ENCODE peak calls at places on chromosomes 3 and 15, in nine cellular contexts. H is gastrocnemius medialis, T is upper lobe of right lung, X is left lung, U is MM.1S, M is OCI-LY7, J is left ventricle myocardium inferior, L is PC-3, E is lower lobe of right lung. C is an unnamed sample.

GRCh38 chr3:113560845-113561623 is 28.7 kb downstream of the SIDT1 start:
- DNase-seq in H (no peak), T (no peak), X (no peak), U (no peak), M (no peak), J (no peak), L (peak), E (no peak), C (no peak)

GRCh38 chr15:41559489-41560177 is 621 bp downstream of the TYRO3 start:
- DNase-seq in H (no peak), T (no peak), X (no peak), U (no peak), M (no peak), J (no peak), L (peak), E (no peak), C (peak)

GRCh38 chr3:170178631-170179030 is 2.9 kb downstream of the PHC3 start:
- DNase-seq in H (no peak), T (no peak), X (no peak), U (peak), M (peak), J (no peak), L (no peak), E (no peak), C (no peak)

GRCh38 chr3:50657407-50657806 is 17.3 kb upstream of the DOCK3 start:
- DNase-seq in H (no peak), T (peak), X (peak), U (no peak), M (no peak), J (no peak), L (no peak), E (no peak), C (peak)

GRCh38 chr15:88385078-88385700 is 82.0 kb downstream of the MRPL46 start:
- DNase-seq in H (no peak), T (no peak), X (no peak), U (no peak), M (no peak), J (no peak), L (peak), E (no peak), C (no peak)

GRCh38 chr3:61927332-61927731 is 366.0 kb downstream of the PTPRG start:
- DNase-seq in H (peak), T (no peak), X (peak), U (no peak), M (no peak), J (peak), L (no peak), E (no peak), C (no peak)

GRCh38 chr3:9914011-9914410 is 2.9 kb upstream of the IL17RC start:
- DNase-seq in H (no peak), T (no peak), X (no peak), U (no peak), M (no peak), J (no peak), L (peak), E (no peak), C (no peak)

GRCh38 chr15:40878785-40879184 is 4.8 kb upstream of the RHOV start:
- DNase-seq in H (no peak), T (no peak), X (no peak), U (peak), M (no peak), J (no peak), L (peak), E (no peak), C (no peak)

GRCh38 chr3:194900886-194901522 is 215.3 kb downstream of the FAM43A start:
- DNase-seq in H (no peak), T (no peak), X (no peak), U (no peak), M (no peak), J (no peak), L (no peak), E (no peak), C (no peak)

GRCh38 chr3:127002195-127003174 is 19.6 kb downstream of the PLXNA1 start:
- DNase-seq in H (peak), T (peak), X (peak), U (no peak), M (peak), J (peak), L (no peak), E (peak), C (peak)

GRCh38 chr3:24765399-24765798 is 270.7 kb upstream of the THRB start:
- DNase-seq in H (no peak), T (no peak), X (no peak), U (no peak), M (no peak), J (no peak), L (no peak), E (no peak), C (no peak)

GRCh38 chr3:159620873-159621272 is 367.8 kb upstream of the IL12A start:
- DNase-seq in H (no peak), T (no peak), X (no peak), U (no peak), M (no peak), J (no peak), L (peak), E (no peak), C (no peak)

GRCh38 chr15:42994546-42994945 is 74.0 kb upstream of the TTBK2 start:
- DNase-seq in H (no peak), T (no peak), X (no peak), U (no peak), M (no peak), J (no peak), L (peak), E (no peak), C (no peak)

GRCh38 chr15:75727851-75728715 is 15.4 kb upstream of the CSPG4 start:
- DNase-seq in H (peak), T (peak), X (no peak), U (peak), M (peak), J (peak), L (peak), E (peak), C (peak)

GRCh38 chr3:136653628-136654027 is 98.5 kb downstream of the STAG1 start:
- DNase-seq in H (no peak), T (no peak), X (no peak), U (no peak), M (no peak), J (no peak), L (no peak), E (no peak), C (no peak)

GRCh38 chr3:178901204-178901603 is 170.4 kb downstream of the ZMAT3 start:
- DNase-seq in H (no peak), T (no peak), X (no peak), U (no peak), M (no peak), J (no peak), L (no peak), E (no peak), C (no peak)

GRCh38 chr3:71109241-71109976 is 474.1 kb downstream of the FOXP1 start:
- DNase-seq in H (no peak), T (no peak), X (no peak), U (no peak), M (no peak), J (no peak), L (peak), E (no peak), C (no peak)

GRCh38 chr15:79610021-79610420 is 177.9 kb downstream of the MINAR1 start:
- DNase-seq in H (no peak), T (no peak), X (no peak), U (no peak), M (no peak), J (no peak), L (no peak), E (no peak), C (no peak)

GRCh38 chr3:107953707-107954106 is 137.1 kb downstream of the CD47 start:
- DNase-seq in H (no peak), T (no peak), X (no peak), U (peak), M (no peak), J (no peak), L (no peak), E (no peak), C (no peak)

GRCh38 chr3:38115645-38116427 is 21.1 kb downstream of the ACAA1 start:
- DNase-seq in H (no peak), T (no peak), X (peak), U (no peak), M (no peak), J (no peak), L (no peak), E (no peak), C (no peak)

GRCh38 chr3:109117939-109118338 is at the start of gene MORC1:
- DNase-seq in H (no peak), T (no peak), X (no peak), U (no peak), M (no peak), J (no peak), L (no peak), E (no peak), C (no peak)

GRCh38 chr3:136818851-136819783 is at the start of gene SLC35G2:
- DNase-seq in H (no peak), T (peak), X (peak), U (no peak), M (peak), J (peak), L (peak), E (peak), C (peak)

GRCh38 chr15:83571820-83572707 is 81.9 kb upstream of the ADAMTSL3 start:
- DNase-seq in H (no peak), T (no peak), X (no peak), U (peak), M (peak), J (no peak), L (peak), E (no peak), C (no peak)

GRCh38 chr3:38542401-38543298 is 46.5 kb downstream of the EXOG start:
- DNase-seq in H (peak), T (no peak), X (no peak), U (no peak), M (no peak), J (no peak), L (peak), E (no peak), C (peak)

GRCh38 chr15:100528833-100529428 is at the start of gene CERS3:
- DNase-seq in H (no peak), T (no peak), X (no peak), U (no peak), M (no peak), J (no peak), L (no peak), E (no peak), C (no peak)

GRCh38 chr15:70140543-70141375 is 43.0 kb upstream of the TLE3 start:
- DNase-seq in H (no peak), T (peak), X (peak), U (peak), M (no peak), J (no peak), L (no peak), E (peak), C (no peak)

GRCh38 chr3:171327441-171328174 is 132.6 kb downstream of the TNIK start:
- DNase-seq in H (no peak), T (no peak), X (no peak), U (no peak), M (no peak), J (no peak), L (peak), E (no peak), C (no peak)

GRCh38 chr3:5162102-5162501 is 25.4 kb upstream of the EDEM1 start:
- DNase-seq in H (no peak), T (no peak), X (no peak), U (no peak), M (no peak), J (no peak), L (peak), E (no peak), C (no peak)

GRCh38 chr15:53962646-53963561 is 15.3 kb upstream of the UNC13C start:
- DNase-seq in H (no peak), T (no peak), X (no peak), U (peak), M (peak), J (no peak), L (peak), E (peak), C (no peak)

GRCh38 chr15:67185621-67186225 is 68.7 kb downstream of the AAGAB start:
- DNase-seq in H (peak), T (no peak), X (no peak), U (peak), M (no peak), J (no peak), L (no peak), E (no peak), C (no peak)

GRCh38 chr3:117252651-117253050 is 543.1 kb downstream of the TUSC7 start:
- DNase-seq in H (no peak), T (no peak), X (no peak), U (no peak), M (no peak), J (no peak), L (no peak), E (no peak), C (no peak)

GRCh38 chr3:22361465-22361864 is 610.5 kb upstream of the ZNF385D start:
- DNase-seq in H (no peak), T (no peak), X (no peak), U (no peak), M (no peak), J (no peak), L (no peak), E (no peak), C (no peak)
- H3K4me3 ChIP-seq in H (no peak), T (no peak), X (no peak), U (no peak), M (no peak), J (no peak), L (no peak), E (no peak), C (no peak)

GRCh38 chr3:131167867-131168266 is 141.2 kb downstream of the NEK11 start:
- DNase-seq in H (no peak), T (no peak), X (no peak), U (no peak), M (no peak), J (no peak), L (no peak), E (no peak), C (no peak)

GRCh38 chr3:131174752-131175151 is 148.1 kb downstream of the NEK11 start:
- DNase-seq in H (no peak), T (no peak), X (no peak), U (peak), M (peak), J (no peak), L (peak), E (no peak), C (no peak)

DNA sequence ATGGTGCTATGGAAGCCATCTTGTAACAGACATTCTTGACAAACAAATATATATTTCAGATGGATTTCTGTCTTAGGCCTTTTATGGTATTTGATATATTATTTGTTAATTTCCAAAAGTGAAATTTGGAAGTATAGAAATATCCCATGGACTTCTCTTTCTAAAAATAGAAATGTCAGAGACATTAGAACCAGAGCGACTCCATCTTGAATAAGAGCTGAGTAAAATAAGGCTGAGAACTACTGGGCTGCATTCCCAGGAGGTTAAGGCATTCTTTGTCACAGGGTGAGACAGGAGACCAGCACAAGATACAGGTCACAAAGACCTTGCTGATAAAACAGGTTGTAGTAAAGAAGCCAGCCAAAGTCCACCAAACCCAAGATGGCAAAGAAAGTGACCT is 145.8 kb downstream of the NEK11 start:
- DNase-seq in H (no peak), T (no peak), X (no peak), U (no peak), M (no peak), J (no peak), L (no peak), E (no peak), C (no peak)
- H3K27ac ChIP-seq in H (no peak), T (no peak), X (no peak), U (no peak), M (no peak), J (no peak), L (no peak), E (no peak), C (no peak)

GRCh38 chr3:16601539-16602005 is 3.7 kb downstream of the DAZL start:
- DNase-seq in H (no peak), T (no peak), X (no peak), U (no peak), M (no peak), J (no peak), L (no peak), E (no peak), C (no peak)
- TF ChIP-seq CTCF in H (no peak), T (no peak), X (no peak), U (no peak), M (peak), J (no peak), L (no peak), E (no peak), C (no peak)

GRCh38 chr3:112297714-112298113 is 3.7 kb upstream of the SLC9C1 start:
- DNase-seq in H (no peak), T (no peak), X (no peak), U (peak), M (peak), J (no peak), L (no peak), E (no peak), C (no peak)
- H3K4me3 ChIP-seq in H (no peak), T (no peak), X (no peak), U (peak), M (peak), J (no peak), L (no peak), E (no peak), C (peak)

DNA sequence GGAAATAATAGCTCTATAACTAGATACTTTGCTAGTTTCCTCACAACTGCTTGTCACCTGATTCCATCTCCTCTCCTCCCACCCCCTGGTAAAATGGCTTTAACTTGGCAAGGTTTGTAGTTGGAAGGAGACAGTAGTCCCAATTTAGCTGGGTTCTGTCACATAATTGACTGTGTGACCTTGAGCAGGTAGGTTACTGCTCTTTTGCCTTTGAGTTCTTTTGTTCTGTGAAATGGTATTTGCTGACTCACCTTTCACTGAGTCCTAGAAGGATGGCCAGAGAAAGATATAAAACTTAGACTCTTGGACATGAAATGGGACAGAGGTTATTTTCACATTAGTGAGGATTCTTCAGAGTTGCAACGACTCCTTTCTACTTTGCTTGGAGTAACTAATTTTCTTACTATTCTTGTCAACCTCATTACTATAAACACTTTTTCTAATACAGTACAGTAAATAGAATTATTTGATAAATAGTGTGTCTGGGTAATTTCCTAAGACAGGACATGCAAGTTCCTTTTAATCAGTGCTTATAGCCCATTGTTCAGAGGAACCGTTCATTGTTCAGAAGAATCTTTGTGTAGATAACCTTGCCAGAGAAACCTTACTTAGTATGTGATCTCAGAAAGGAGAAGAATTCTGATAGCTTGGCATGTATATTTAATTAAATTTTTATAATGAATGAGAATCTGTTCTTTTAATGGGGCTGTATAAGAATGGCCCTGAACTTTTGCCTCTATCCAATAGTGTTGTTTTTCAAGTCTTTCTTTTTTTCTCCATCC is 14.3 kb downstream of the AKAP13 start:
- DNase-seq in H (no peak), T (no peak), X (no peak), U (peak), M (no peak), J (no peak), L (peak), E (no peak), C (no peak)
- H3K27ac ChIP-seq in H (no peak), T (peak), X (peak), U (no peak), M (no peak), J (peak), L (peak), E (no peak), C (no peak)

GRCh38 chr3:182668541-182668940 is 124.8 kb upstream of the ATP11B start:
- DNase-seq in H (no peak), T (no peak), X (no peak), U (no peak), M (no peak), J (no peak), L (no peak), E (no peak), C (no peak)

GRCh38 chr3:182668974-182669373 is 124.3 kb upstream of the ATP11B start:
- DNase-seq in H (no peak), T (no peak), X (no peak), U (no peak), M (no peak), J (no peak), L (no peak), E (no peak), C (no peak)

GRCh38 chr3:182673336-182673735 is 120.0 kb upstream of the ATP11B start:
- DNase-seq in H (no peak), T (no peak), X (no peak), U (no peak), M (no peak), J (no peak), L (no peak), E (no peak), C (no peak)

GRCh38 chr3:182671942-182672341 is 121.4 kb upstream of the ATP11B start:
- DNase-seq in H (no peak), T (no peak), X (no peak), U (no peak), M (no peak), J (no peak), L (no peak), E (no peak), C (no peak)
- TF ChIP-seq CTCF in H (no peak), T (no peak), X (no peak), U (peak), M (no peak), J (no peak), L (no peak), E (no peak), C (no peak)

GRCh38 chr3:72183489-72183888 is 398.5 kb upstream of the PROK2 start:
- DNase-seq in H (no peak), T (no peak), X (no peak), U (no peak), M (no peak), J (no peak), L (no peak), E (no peak), C (no peak)

GRCh38 chr3:72186485-72186864 is 401.5 kb upstream of the PROK2 start:
- DNase-seq in H (no peak), T (no peak), X (no peak), U (no peak), M (no peak), J (no peak), L (peak), E (no peak), C (no peak)

GRCh38 chr3:72187131-72187530 is 402.2 kb upstream of the PROK2 start:
- DNase-seq in H (no peak), T (no peak), X (no peak), U (no peak), M (peak), J (no peak), L (no peak), E (no peak), C (no peak)

GRCh38 chr3:72189344-72189743 is 404.4 kb upstream of the PROK2 start:
- DNase-seq in H (no peak), T (no peak), X (no peak), U (no peak), M (no peak), J (no peak), L (no peak), E (no peak), C (no peak)

DNA sequence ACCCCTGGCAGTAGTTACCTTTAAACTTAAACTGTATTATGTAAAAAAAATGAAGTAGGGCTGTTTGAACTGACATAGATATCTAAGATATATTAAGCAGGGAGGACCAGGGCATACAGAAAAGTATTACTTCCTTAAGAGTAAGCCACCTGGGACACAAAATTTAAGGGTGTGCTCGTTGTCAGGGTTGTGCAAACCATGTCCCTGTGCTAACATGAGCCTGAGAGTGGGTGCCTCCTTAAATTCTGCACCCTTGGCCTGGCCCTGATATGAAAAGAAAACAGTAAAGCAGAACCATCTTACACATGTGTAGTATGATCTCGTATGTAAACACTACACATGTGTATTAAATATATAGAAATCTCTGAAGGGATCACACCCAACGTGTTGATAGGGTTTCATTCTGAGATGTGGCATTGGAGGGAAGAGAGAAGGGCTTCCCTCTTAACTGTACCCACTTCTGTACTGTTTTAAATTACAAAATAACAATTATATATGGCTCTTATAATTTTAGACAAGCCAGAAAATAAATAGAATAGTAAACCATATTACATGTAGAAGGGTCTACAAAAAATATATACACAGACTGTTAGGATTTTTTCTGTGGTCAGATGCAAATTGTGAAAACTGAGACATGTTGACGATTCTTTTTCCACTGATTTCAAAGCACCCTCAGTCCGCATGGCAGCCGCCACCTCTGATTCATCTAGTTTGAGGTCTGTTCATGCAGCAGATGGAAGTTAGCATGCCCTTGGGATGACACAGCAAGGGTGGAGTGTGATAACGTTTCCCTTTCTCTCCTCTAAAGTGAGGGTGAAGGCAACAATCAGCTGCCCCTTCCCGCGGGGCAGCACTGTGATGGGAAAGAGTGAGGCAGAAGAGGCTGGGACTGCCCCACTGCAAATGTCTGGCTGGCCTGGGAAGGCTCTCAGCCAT is 400.9 kb upstream of the PROK2 start:
- DNase-seq in H (no peak), T (no peak), X (no peak), U (no peak), M (peak), J (no peak), L (peak), E (no peak), C (no peak)
- H3K4me3 ChIP-seq in H (no peak), T (no peak), X (no peak), U (no peak), M (no peak), J (no peak), L (no peak), E (no peak), C (no peak)

C was measured in spleen.